ENCODE peak calls at places on chromosomes 6 and 20, in four cellular contexts. O, T, L and U are unnamed samples.

GRCh38 chr6:12327391-12327790 is 37.2 kb downstream of the EDN1 start:
- DNase-seq in O (no peak), L (no peak), T (no peak), U (no peak)

GRCh38 chr20:32296412-32296811 is 19.0 kb downstream of the KIF3B start:
- DNase-seq in O (no peak), L (no peak), T (no peak), U (no peak)

GRCh38 chr6:168302534-168302933 is 17.0 kb downstream of the DACT2 start:
- DNase-seq in O (no peak), T (no peak), L (no peak), U (no peak)

GRCh38 chr20:35283441-35284266 is 918 bp downstream of the EIF6 start:
- DNase-seq in T (no peak), L (no peak), O (no peak), U (no peak)

GRCh38 chr20:8795404-8795803 is 273.5 kb upstream of the PLCB4 start:
- DNase-seq in O (no peak), L (no peak), T (no peak), U (no peak)

GRCh38 chr20:57560554-57561355 is at the start of gene PCK1:
- DNase-seq in T (peak), L (peak), O (peak), U (peak)

GRCh38 chr6:32854376-32855178 is 585 bp downstream of the PSMB9 start:
- DNase-seq in L (no peak), O (peak), T (peak), U (peak)

GRCh38 chr20:5463007-5463686 is 146.4 kb upstream of the PROKR2 start:
- DNase-seq in L (no peak), T (no peak), O (no peak), U (no peak)

GRCh38 chr20:50744143-50744792 is 12.9 kb downstream of the PARD6B start:
- DNase-seq in L (no peak), O (peak), T (peak), U (peak)

GRCh38 chr6:31042801-31043200 is 32.5 kb downstream of the MUC22 start:
- DNase-seq in O (peak), L (peak), T (peak), U (peak)

GRCh38 chr20:4415281-4415680 is 306.4 kb upstream of the PRND start:
- DNase-seq in L (no peak), T (no peak), O (no peak), U (no peak)
- H3K27ac ChIP-seq in L (no peak), T (no peak), O (no peak), U (no peak)

GRCh38 chr6:54377776-54378175 is 69.5 kb downstream of the TINAG start:
- DNase-seq in O (no peak), L (no peak), T (no peak), U (no peak)
- TF ChIP-seq POLR2A in O (no peak), L (no peak), T (no peak), U (no peak)

DNA sequence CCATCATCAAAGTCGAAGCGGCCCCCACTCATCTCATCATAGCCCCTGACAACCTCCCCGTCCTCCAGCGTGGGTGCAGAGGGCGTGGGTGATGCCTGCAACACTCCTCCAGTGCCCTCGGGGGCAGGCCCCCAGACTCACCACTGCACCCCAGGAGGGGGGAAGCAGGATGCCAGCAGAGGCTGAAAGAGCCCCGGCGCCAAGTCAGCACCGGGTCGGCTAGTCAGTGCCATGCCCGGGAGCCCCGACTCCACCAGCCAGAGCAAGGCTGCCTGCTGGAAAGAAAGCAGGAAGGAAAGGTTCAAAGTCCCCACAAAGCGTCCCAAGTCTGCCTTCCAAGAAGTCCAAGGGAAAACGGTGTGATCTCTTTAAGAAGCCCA is 324 bp downstream of the JPH2 start:
- DNase-seq in T (no peak), O (no peak), L (no peak), U (no peak)
- H3K4me3 ChIP-seq in T (peak), O (peak), L (peak), U (peak)

GRCh38 chr20:2331901-2332565 is 36.2 kb downstream of the TGM3 start:
- DNase-seq in T (no peak), O (no peak), L (no peak), U (no peak)

GRCh38 chr20:2331092-2331491 is 35.3 kb downstream of the TGM3 start:
- DNase-seq in T (no peak), L (no peak), O (no peak), U (no peak)

GRCh38 chr20:2329286-2329685 is 33.5 kb downstream of the TGM3 start:
- DNase-seq in L (no peak), T (peak), O (no peak), U (no peak)

GRCh38 chr20:2327620-2328555 is 32.1 kb downstream of the TGM3 start:
- DNase-seq in L (no peak), O (no peak), T (peak), U (no peak)

DNA sequence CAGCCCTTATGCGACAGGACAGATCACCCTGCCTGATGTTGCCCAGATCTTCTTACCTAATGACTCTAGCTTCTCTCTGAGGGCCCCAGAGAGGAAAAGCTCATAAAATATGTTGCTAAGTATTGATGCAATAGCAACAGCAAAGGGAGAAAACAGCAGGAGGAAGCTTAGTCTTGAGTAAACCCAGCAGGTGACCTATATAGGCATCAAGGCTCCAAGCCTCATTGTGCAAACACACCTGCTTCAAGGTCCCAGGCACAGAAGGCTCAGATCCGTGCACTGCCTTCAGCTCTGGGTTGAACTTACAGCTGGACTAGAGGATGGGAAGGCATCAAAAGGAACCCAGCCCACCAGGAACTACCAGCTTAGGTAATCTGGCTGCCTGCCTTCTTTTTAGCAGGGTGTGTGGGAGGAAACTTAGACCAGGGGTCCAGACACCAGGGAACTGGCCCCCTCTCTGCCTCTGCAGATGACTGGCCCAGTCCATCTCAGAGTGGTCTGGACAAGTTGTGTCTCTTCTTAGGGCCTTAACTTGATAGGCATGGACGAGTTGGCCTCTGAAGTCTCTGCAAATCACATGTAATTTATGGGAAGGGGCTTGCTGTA is 34.4 kb downstream of the TGM3 start:
- DNase-seq in T (peak), O (no peak), L (no peak), U (no peak)
- H3K27ac ChIP-seq in T (peak), O (no peak), L (no peak), U (no peak)